ENCODE peak calls at places on chromosomes 6 and 20, in nine cellular contexts. O is small intestine; Y is choroid plexus epithelial cell; H is GM23248; I is A549; G is brain microvascular endothelial cell; A is effector memory CD4-positive, alpha-beta T cell; W is fibroblast of pulmonary artery; Q is left lung. S is an unnamed sample.

GRCh38 chr6:33856655-33857054 is 52.9 kb upstream of the MLN start:
- DNase-seq in Y (no peak), I (no peak), Q (no peak), H (no peak), G (no peak), W (no peak), A (peak; percentile 44), O (peak; percentile 19), S (no peak)

GRCh38 chr20:51019598-51020592 is 3.0 kb downstream of the KCNG1 start:
- DNase-seq in A (no peak), I (no peak), W (no peak), H (no peak), O (no peak), Y (no peak), Q (no peak), G (no peak), S (no peak)

GRCh38 chr6:15775076-15775634 is 112.3 kb upstream of the DTNBP1 start:
- DNase-seq in G (no peak), Q (no peak), H (no peak), Y (no peak), A (no peak), W (no peak), I (no peak), O (no peak), S (no peak)

GRCh38 chr6:13229205-13230085 is 98.9 kb downstream of the TBC1D7 start:
- DNase-seq in A (peak; percentile 4), H (no peak), O (peak; percentile 27), Y (peak; percentile 39), G (peak; percentile 2), I (peak; percentile 7), Q (no peak), W (peak; percentile 11), S (no peak)

GRCh38 chr6:111357680-111358079 is 125.3 kb downstream of the REV3L start:
- DNase-seq in Y (peak; percentile 7), Q (no peak), O (no peak), H (no peak), W (no peak), G (no peak), A (no peak), I (no peak), S (no peak)

GRCh38 chr6:79610301-79611009 is 20.7 kb upstream of the SH3BGRL2 start:
- DNase-seq in H (no peak), I (no peak), W (no peak), Y (no peak), O (peak; percentile 32), A (no peak), Q (no peak), G (no peak), S (no peak)

GRCh38 chr6:15948930-15949900 is 179.7 kb upstream of the MYLIP start:
- DNase-seq in G (peak; percentile 2), Q (no peak), W (peak; percentile 28), Y (peak; percentile 47), I (peak; percentile 44), H (no peak), O (peak; percentile 70), A (no peak), S (no peak)

GRCh38 chr6:132198896-132199295 is 202.4 kb downstream of the MOXD1 start:
- DNase-seq in O (no peak), Y (peak; percentile 76), Q (no peak), H (peak; percentile 67), W (peak; percentile 41), G (peak; percentile 87), I (no peak), A (no peak), S (no peak)

DNA sequence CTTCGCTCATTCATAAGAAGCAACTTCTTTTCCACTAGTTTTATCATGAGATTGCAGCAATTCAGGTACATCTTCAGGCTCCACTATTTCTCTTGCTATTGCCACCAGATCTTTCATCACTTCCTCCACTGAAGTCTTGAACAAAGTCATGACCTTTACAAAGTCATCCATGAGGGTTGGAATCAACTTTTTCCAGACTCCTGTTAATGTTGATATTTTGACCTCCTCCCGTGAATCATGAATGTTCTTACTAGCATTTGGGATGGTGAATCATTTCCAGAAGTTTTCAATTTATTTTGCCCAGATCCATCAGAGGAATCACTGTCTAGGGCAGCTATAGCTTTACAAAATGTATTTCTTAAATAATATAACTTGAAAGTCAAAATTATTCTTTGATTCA is 1.5 kb downstream of the CENPQ start:
- DNase-seq in O (no peak), W (no peak), A (no peak), I (no peak), G (no peak), Q (no peak), H (peak; percentile 21), Y (no peak), S (no peak)
- H3K4me3 ChIP-seq in O (no peak overlapping the region), W (no peak overlapping the region), A (no peak overlapping the region), I (no peak overlapping the region), G (no peak overlapping the region), Q (peak overlapping the region; percentile 68), H (peak overlapping the region; percentile 99), Y (no peak overlapping the region), S (no peak overlapping the region)

GRCh38 chr20:44335675-44336074 is 1.2 kb upstream of the R3HDML start:
- DNase-seq in I (no peak), Q (no peak), W (no peak), Y (no peak), G (no peak), O (no peak), A (no peak), H (no peak), S (no peak)

GRCh38 chr20:44334306-44334705 is 2.5 kb upstream of the R3HDML start:
- DNase-seq in I (no peak), H (no peak), Q (no peak), A (no peak), G (no peak), O (no peak), W (no peak), Y (no peak), S (no peak)

GRCh38 chr20:44336086-44336485 is 757 bp upstream of the R3HDML start:
- DNase-seq in G (no peak), A (no peak), W (no peak), O (no peak), H (no peak), I (no peak), Q (no peak), Y (no peak), S (no peak)

GRCh38 chr20:44334709-44335108 is 2.1 kb upstream of the R3HDML start:
- DNase-seq in G (no peak), Q (no peak), O (no peak), H (no peak), I (no peak), Y (no peak), W (no peak), A (no peak), S (no peak)

GRCh38 chr20:44336725-44337380 is at the start of gene R3HDML:
- DNase-seq in A (no peak), G (no peak), I (no peak), Q (no peak), Y (no peak), H (no peak), O (no peak), W (no peak), S (no peak)
- H3K4me3 ChIP-seq in A (no peak within 1 kb of the TSS), G (no peak within 1 kb of the TSS), I (no peak within 1 kb of the TSS), Q (no peak within 1 kb of the TSS), Y (no peak within 1 kb of the TSS), H (no peak within 1 kb of the TSS), O (no peak within 1 kb of the TSS), W (no peak within 1 kb of the TSS), S (no peak within 1 kb of the TSS)

GRCh38 chr6:85864453-85865401 is 222.0 kb upstream of the SYNCRIP start:
- DNase-seq in A (no peak), W (peak; percentile 38), G (no peak), O (peak; percentile 49), Y (peak; percentile 49), Q (peak; percentile 45), I (no peak), H (peak; percentile 34), S (no peak)
- H3K4me3 ChIP-seq in A (no peak overlapping the region), W (peak overlapping the region; percentile 52), G (no peak overlapping the region), O (no peak overlapping the region), Y (no peak overlapping the region), Q (no peak overlapping the region), I (no peak overlapping the region), H (peak overlapping the region; percentile 81), S (peak overlapping the region; percentile 44)

DNA sequence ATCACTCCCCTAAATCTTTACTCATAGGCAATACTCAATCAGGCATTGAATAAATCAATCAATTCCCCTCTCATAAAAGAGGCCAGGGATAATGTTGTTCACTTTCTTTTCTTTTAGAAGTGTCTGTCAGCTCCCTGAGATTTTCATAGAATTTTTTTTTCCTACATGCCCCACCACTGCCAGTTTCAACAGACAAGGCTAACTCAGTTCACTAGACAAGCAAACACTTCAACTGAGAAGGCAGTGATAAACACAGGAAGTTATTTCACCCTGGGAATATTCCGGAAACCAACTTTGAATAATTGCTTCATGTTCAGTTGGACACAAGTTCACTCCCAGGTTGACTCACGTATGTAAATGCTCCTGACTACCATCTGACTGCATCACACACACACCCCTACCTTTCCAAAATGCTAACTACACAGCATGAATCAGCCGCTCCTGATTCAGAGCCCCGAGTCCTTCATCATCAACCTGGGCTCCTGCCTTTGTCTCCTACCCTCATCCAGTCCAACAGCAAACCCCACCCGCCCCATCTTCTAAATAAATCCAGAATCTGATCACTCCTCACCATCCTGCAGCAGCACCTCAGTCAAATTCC is 143.9 kb downstream of the BCAS1 start:
- DNase-seq in Q (no peak), I (peak; percentile 68), W (peak; percentile 97), G (peak; percentile 91), Y (peak; percentile 96), O (peak; percentile 79), A (no peak), H (peak; percentile 99), S (no peak)
- H3K4me3 ChIP-seq in Q (no peak overlapping the region), I (no peak overlapping the region), W (no peak overlapping the region), G (no peak overlapping the region), Y (no peak overlapping the region), O (no peak overlapping the region), A (no peak overlapping the region), H (no peak overlapping the region), S (no peak overlapping the region)

DNA sequence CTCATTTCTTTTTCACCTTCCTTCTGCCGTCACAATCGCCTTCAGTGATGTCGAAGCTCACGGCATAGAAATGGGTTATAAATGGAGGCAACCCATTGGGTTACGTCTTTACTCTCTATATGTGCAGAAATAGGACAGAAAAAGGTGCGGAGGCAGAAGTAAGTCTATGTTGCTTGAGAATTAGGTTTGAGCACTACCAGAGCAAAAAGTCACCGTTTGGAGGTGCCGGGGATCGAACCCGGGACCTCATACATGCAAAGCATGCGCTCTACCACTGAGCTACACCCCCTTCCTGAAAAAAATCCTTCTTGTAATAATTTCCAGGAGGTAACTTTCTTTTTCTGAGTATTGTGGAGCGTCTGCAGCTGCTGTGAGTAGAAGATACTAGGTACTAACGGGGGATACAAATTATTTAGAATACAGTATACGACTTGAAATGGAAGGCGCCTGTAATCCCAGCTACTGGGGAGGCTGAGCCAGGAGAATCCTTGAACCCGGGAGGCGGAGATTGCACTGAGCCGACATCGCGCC is 134.2 kb downstream of the TRIM27 start:
- DNase-seq in G (peak; percentile 62), Y (peak; percentile 66), H (peak; percentile 71), A (no peak), I (no peak), Q (no peak), O (no peak), W (peak; percentile 57), S (no peak)
- H3K4me3 ChIP-seq in G (peak overlapping the region; percentile 56), Y (peak overlapping the region; percentile 59), H (peak overlapping the region; percentile 84), A (no peak overlapping the region), I (peak overlapping the region; percentile 53), Q (no peak overlapping the region), O (no peak overlapping the region), W (peak overlapping the region; percentile 52), S (no peak overlapping the region)

S was measured in esophagus squamous epithelium.